ENCODE peak calls at places on chromosomes 11 and 22, in nine cellular contexts. I is fibroblast of mammary gland, U is body of pancreas, O is AG04450, V is GM06990, R is cardiac fibroblast, L is thoracic aorta, M is transverse colon, S is upper lobe of right lung. J is an unnamed sample.

GRCh38 chr11:93766504-93766903 is 17.6 kb upstream of the MED17 start:
- DNase-seq in I (no peak), U (no peak), O (no peak), S (no peak), L (no peak), V (no peak), M (no peak), R (no peak), J (no peak)

GRCh38 chr11:2477254-2477653 is 32.4 kb downstream of the KCNQ1 start:
- DNase-seq in I (no peak), M (no peak), O (no peak), S (no peak), U (peak; percentile 49), R (no peak), V (no peak), L (no peak), J (no peak)

GRCh38 chr11:130068546-130068985 is 1.1 kb upstream of the APLP2 start:
- DNase-seq in L (no peak), U (no peak), S (no peak), V (no peak), O (no peak), R (no peak), I (no peak), M (no peak), J (no peak)

GRCh38 chr22:33743756-33744155 is 176.5 kb downstream of the LARGE1 start:
- DNase-seq in V (no peak), M (no peak), L (no peak), S (no peak), R (no peak), U (no peak), I (no peak), O (no peak), J (no peak)

GRCh38 chr11:34599406-34599901 is 21.4 kb upstream of the EHF start:
- DNase-seq in V (no peak), S (no peak), R (peak; percentile 91), M (no peak), L (no peak), U (no peak), I (peak; percentile 82), O (no peak), J (peak; percentile 90)

GRCh38 chr11:59218893-59219292 is 6.2 kb upstream of the MPEG1 start:
- DNase-seq in M (no peak), U (no peak), V (no peak), S (no peak), R (no peak), O (no peak), L (no peak), I (no peak), J (no peak)

GRCh38 chr11:507727-508515 is 879 bp upstream of the RNH1 start:
- DNase-seq in V (no peak), U (no peak), O (no peak), M (no peak), S (no peak), L (no peak), R (no peak), I (no peak), J (no peak)

GRCh38 chr11:14698771-14699170 is 55.2 kb downstream of the PDE3B start:
- DNase-seq in L (no peak), I (no peak), U (no peak), O (no peak), S (no peak), V (no peak), R (no peak), M (no peak), J (no peak)

GRCh38 chr11:418343-419247 is 3.8 kb upstream of the SIGIRR start:
- DNase-seq in O (no peak), I (no peak), L (no peak), R (no peak), S (no peak), M (peak; percentile 7), U (peak; percentile 12), V (no peak), J (no peak)

GRCh38 chr11:94895971-94896370 is 77.4 kb downstream of the CWC15 start:
- DNase-seq in S (no peak), U (no peak), M (no peak), O (no peak), R (peak; percentile 87), L (no peak), I (peak; percentile 89), V (no peak), J (peak; percentile 22)

GRCh38 chr11:109522116-109522755 is 100.2 kb downstream of the C11orf87 start:
- DNase-seq in I (no peak), S (no peak), V (no peak), O (no peak), L (no peak), R (no peak), M (no peak), U (no peak), J (no peak)
- TF ChIP-seq CTCF in I (peak; percentile 30), S (no peak), V (no peak), O (no peak), L (no peak), R (peak; percentile 5), M (no peak), U (no peak), J (no peak)

GRCh38 chr11:64925536-64926449 is 1.3 kb downstream of the PPP2R5B start:
- DNase-seq in V (no peak), O (no peak), R (no peak), M (no peak), U (peak; percentile 53), L (no peak), S (peak; percentile 67), I (no peak), J (no peak)
- H3K4me3 ChIP-seq in V (peak overlapping the region; percentile 72), O (peak overlapping the region; percentile 84), R (peak overlapping the region; percentile 89), M (peak overlapping the region; percentile 56), U (no peak overlapping the region), L (peak overlapping the region; percentile 85), S (peak overlapping the region; percentile 99), I (peak overlapping the region; percentile 74), J (peak overlapping the region; percentile 72)

GRCh38 chr11:19530505-19530904 is 182.1 kb upstream of the NAV2 start:
- DNase-seq in L (no peak), R (no peak), S (no peak), V (no peak), O (no peak), U (no peak), I (no peak), M (no peak), J (no peak)
- TF ChIP-seq CTCF in L (no peak), R (no peak), S (no peak), V (no peak), O (no peak), U (no peak), I (no peak), M (no peak), J (no peak)

DNA sequence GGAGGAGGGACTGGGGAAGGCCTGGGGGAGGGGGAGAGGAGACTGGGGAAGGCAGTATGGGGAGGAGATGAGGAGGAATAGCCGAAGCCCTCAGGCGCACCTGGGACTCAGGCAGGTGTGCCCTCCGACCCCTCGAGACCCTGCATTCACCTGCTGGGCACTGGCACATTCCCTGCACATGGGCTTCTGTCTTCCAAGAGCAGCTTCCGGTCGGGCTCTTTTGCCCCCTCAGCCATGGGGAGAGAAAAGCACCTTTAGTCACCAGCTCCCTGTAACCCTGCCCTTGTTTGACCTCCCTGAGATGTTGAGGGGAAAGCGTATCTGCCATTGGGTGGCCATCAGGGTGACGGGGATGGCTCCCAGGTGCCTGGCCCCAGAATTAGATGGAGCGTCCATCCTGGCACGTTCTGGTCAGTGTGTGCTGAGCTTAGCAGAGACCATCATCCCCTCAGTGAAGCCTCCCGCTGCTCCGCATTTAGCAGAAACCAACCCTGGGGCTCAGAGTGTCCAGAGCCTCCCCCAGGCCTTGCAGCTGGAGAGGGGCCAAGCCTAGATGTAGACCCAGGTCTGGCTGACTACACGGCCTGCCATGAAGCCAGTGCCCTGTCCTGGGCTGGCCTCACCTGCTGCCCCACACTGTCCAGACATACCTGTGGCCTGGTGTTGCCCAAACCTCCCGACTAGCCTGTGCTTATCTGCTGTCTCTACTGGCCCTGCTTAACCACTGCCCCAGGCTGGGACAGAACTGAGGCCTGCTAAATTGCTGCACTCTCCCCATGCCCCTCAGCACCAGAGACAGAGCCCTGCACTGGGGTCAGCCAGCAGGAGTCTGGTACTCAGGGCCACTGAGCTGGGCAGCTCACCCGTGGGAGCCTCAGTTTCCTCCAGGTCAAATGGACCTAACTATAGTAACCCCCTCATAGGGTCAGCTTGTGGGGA is 6.2 kb downstream of the ANO1 start:
- DNase-seq in L (no peak), R (no peak), I (no peak), S (no peak), V (no peak), M (no peak), O (no peak), U (no peak), J (no peak)
- H3K4me3 ChIP-seq in L (no peak overlapping the region), R (no peak overlapping the region), I (no peak overlapping the region), S (no peak overlapping the region), V (no peak overlapping the region), M (no peak overlapping the region), O (no peak overlapping the region), U (no peak overlapping the region), J (no peak overlapping the region)

GRCh38 chr22:44571566-44572413 is 73.8 kb upstream of the RTL6 start:
- DNase-seq in O (no peak), V (no peak), L (no peak), S (peak; percentile 25), U (no peak), M (no peak), R (no peak), I (no peak), J (no peak)

GRCh38 chr22:44569516-44569915 is 71.5 kb upstream of the RTL6 start:
- DNase-seq in U (no peak), I (no peak), M (no peak), V (no peak), S (peak; percentile 27), R (no peak), O (no peak), L (no peak), J (no peak)

GRCh38 chr22:44566911-44567310 is 68.9 kb upstream of the RTL6 start:
- DNase-seq in M (no peak), O (no peak), R (no peak), V (no peak), S (peak; percentile 56), I (no peak), U (no peak), L (no peak), J (no peak)

GRCh38 chr22:44570476-44571445 is 72.7 kb upstream of the RTL6 start:
- DNase-seq in U (no peak), L (no peak), R (no peak), M (no peak), S (peak; percentile 47), V (no peak), O (no peak), I (no peak), J (no peak)

GRCh38 chr22:44567846-44568493 is 69.9 kb upstream of the RTL6 start:
- DNase-seq in M (peak; percentile 65), O (no peak), R (peak; percentile 71), L (no peak), V (no peak), U (peak; percentile 57), S (peak; percentile 69), I (peak; percentile 57), J (peak; percentile 62)
- TF ChIP-seq CTCF in M (peak; percentile 60), O (peak; percentile 55), R (peak; percentile 70), L (no peak), V (peak; percentile 73), U (peak; percentile 37), S (peak; percentile 63), I (peak; percentile 56), J (peak; percentile 72)

J was measured in fibroblast of villous mesenchyme.